ENCODE peak calls at places on chromosomes 7 and 10, in ten cellular contexts. O, C, G, P, E, N, B, K, V and R are unnamed samples.

GRCh38 chr10:89373916-89374711 is 3.7 kb upstream of the IFIT1B start:
- DNase-seq in N (peak), E (no peak), C (peak), O (no peak), K (peak), V (peak), P (no peak), G (no peak), B (peak), R (no peak)

GRCh38 chr7:126578338-126578737 is 674.4 kb downstream of the GRM8 start:
- DNase-seq in B (no peak), C (no peak), N (no peak), G (no peak), P (no peak), K (no peak), E (no peak), V (no peak), O (no peak), R (peak)

GRCh38 chr10:8246548-8246947 is 192.1 kb downstream of the GATA3 start:
- DNase-seq in B (no peak), G (no peak), K (no peak), C (no peak), P (no peak), V (no peak), O (no peak), E (no peak), N (no peak), R (no peak)

GRCh38 chr10:103450201-103450695 is 1.9 kb downstream of the CALHM2 start:
- DNase-seq in O (no peak), P (no peak), G (no peak), N (no peak), V (no peak), B (no peak), K (no peak), C (no peak), E (no peak), R (no peak)

GRCh38 chr7:129118976-129119375 is 25.5 kb upstream of the TSPAN33 start:
- DNase-seq in E (no peak), V (no peak), N (no peak), B (no peak), G (no peak), C (no peak), O (no peak), K (no peak), P (no peak), R (no peak)

GRCh38 chr10:79239275-79239779 is 107.9 kb upstream of the PPIF start:
- DNase-seq in C (no peak), E (no peak), B (peak), O (no peak), P (no peak), G (no peak), V (peak), N (no peak), K (no peak), R (no peak)

GRCh38 chr7:139297795-139298194 is 43.3 kb upstream of the FMC1 start:
- DNase-seq in N (no peak), O (no peak), E (no peak), V (no peak), B (no peak), K (no peak), C (no peak), P (no peak), G (no peak), R (no peak)

GRCh38 chr10:79070611-79071534 is 2.1 kb downstream of the ZMIZ1 start:
- DNase-seq in E (no peak), V (peak), N (peak), K (peak), B (peak), O (no peak), G (peak), P (peak), C (peak), R (peak)

GRCh38 chr7:46168671-46169383 is 247.8 kb upstream of the IGFBP3 start:
- DNase-seq in N (peak), G (peak), B (no peak), E (no peak), P (no peak), V (no peak), K (no peak), C (no peak), O (no peak), R (no peak)

GRCh38 chr10:119364941-119365340 is 157.6 kb downstream of the GRK5 start:
- DNase-seq in B (no peak), N (no peak), O (no peak), V (no peak), K (no peak), E (no peak), C (no peak), P (no peak), G (no peak), R (no peak)

GRCh38 chr10:46517541-46517940 is 38.9 kb downstream of the GPRIN2 start:
- DNase-seq in C (peak), N (no peak), E (peak), B (no peak), K (no peak), O (no peak), V (peak), G (no peak), P (no peak), R (no peak)

GRCh38 chr7:70776627-70777101 is 355.3 kb upstream of the GALNT17 start:
- DNase-seq in E (no peak), G (no peak), P (no peak), B (peak), O (no peak), N (no peak), K (peak), C (no peak), V (no peak), R (peak)

GRCh38 chr7:18473119-18473518 is 22.4 kb upstream of the HDAC9 start:
- DNase-seq in N (no peak), B (peak), P (no peak), K (no peak), O (no peak), G (no peak), C (no peak), E (no peak), V (no peak), R (no peak)

GRCh38 chr7:2164156-2164555 is 68.6 kb downstream of the MAD1L1 start:
- DNase-seq in G (no peak), C (no peak), O (no peak), K (no peak), B (no peak), V (no peak), P (no peak), E (no peak), N (no peak), R (no peak)

GRCh38 chr10:13651969-13652720 is 65.4 kb downstream of the PRPF18 start:
- DNase-seq in V (no peak), P (no peak), B (no peak), C (no peak), K (no peak), N (no peak), G (peak), E (no peak), O (no peak), R (no peak)

GRCh38 chr7:113142385-113143119 is 24.2 kb upstream of the SMIM30 start:
- DNase-seq in E (no peak), G (no peak), C (no peak), V (no peak), P (no peak), B (no peak), K (no peak), N (no peak), O (no peak), R (no peak)

GRCh38 chr7:132575987-132576722 is at the start of gene PLXNA4:
- DNase-seq in E (no peak), B (no peak), P (peak), O (no peak), V (no peak), G (no peak), N (peak), K (peak), C (no peak), R (no peak)

GRCh38 chr10:114925675-114926204 is 12.3 kb upstream of the TRUB1 start:
- DNase-seq in V (no peak), P (no peak), E (no peak), G (peak), B (peak), O (no peak), C (no peak), N (peak), K (peak), R (no peak)